ENCODE peak calls at places on chromosome 5, in six cellular contexts. Q, A, L, T, F and W are unnamed samples.

GRCh38 chr5:92916036-92916435 is 665.0 kb downstream of the NR2F1-AS1 start:
- DNase-seq in Q (peak; percentile 44), A (no peak), L (no peak), T (no peak), F (no peak), W (no peak)

GRCh38 chr5:181133610-181134231 is 2.8 kb upstream of the OR2V1 start:
- DNase-seq in Q (peak; percentile 12), A (no peak), L (no peak), T (no peak), F (peak; percentile 89), W (no peak)

GRCh38 chr5:151447174-151448037 is at the start of gene SLC36A1:
- DNase-seq in Q (peak; percentile 84), A (peak; percentile 93), L (peak; percentile 77), T (peak; percentile 68), F (peak; percentile 91), W (peak; percentile 78)

GRCh38 chr5:68066277-68066955 is 149.1 kb upstream of the PIK3R1 start:
- DNase-seq in Q (no peak), A (no peak), L (no peak), T (no peak), F (no peak), W (no peak)

GRCh38 chr5:59173568-59173967 is 590.7 kb downstream of the RAB3C start:
- DNase-seq in Q (no peak), A (no peak), L (no peak), T (no peak), F (no peak), W (no peak)

GRCh38 chr5:42828661-42829060 is 17.0 kb upstream of the SELENOP start:
- DNase-seq in Q (no peak), A (no peak), L (no peak), T (no peak), F (no peak), W (no peak)

GRCh38 chr5:73393606-73394489 is 54.7 kb downstream of the FOXD1 start:
- DNase-seq in Q (no peak), A (no peak), L (no peak), T (no peak), F (no peak), W (no peak)

GRCh38 chr5:108619815-108620214 is 127.9 kb upstream of the FER start:
- DNase-seq in Q (no peak), A (no peak), L (no peak), T (no peak), F (no peak), W (no peak)

GRCh38 chr5:173742432-173742816 is 126.0 kb upstream of the BOD1 start:
- DNase-seq in Q (no peak), A (no peak), L (peak; percentile 69), T (peak; percentile 69), F (no peak), W (peak; percentile 64)

GRCh38 chr5:59036274-59036961 is 453.5 kb downstream of the RAB3C start:
- DNase-seq in Q (no peak), A (no peak), L (no peak), T (no peak), F (no peak), W (no peak)

GRCh38 chr5:98428806-98429205 is 344.7 kb upstream of the RGMB start:
- DNase-seq in Q (no peak), A (no peak), L (no peak), T (peak; percentile 8), F (no peak), W (no peak)

GRCh38 chr5:57772512-57772911 is 289.9 kb upstream of the ACTBL2 start:
- DNase-seq in Q (no peak), A (no peak), L (no peak), T (no peak), F (no peak), W (no peak)

GRCh38 chr5:154487541-154487940 is 9.5 kb upstream of the HAND1 start:
- DNase-seq in Q (no peak), A (no peak), L (peak; percentile 53), T (peak; percentile 60), F (no peak), W (peak; percentile 62)

GRCh38 chr5:89282832-89283510 is 400.0 kb upstream of the MEF2C start:
- DNase-seq in Q (no peak), A (no peak), L (no peak), T (no peak), F (peak; percentile 14), W (no peak)

GRCh38 chr5:143781993-143782520 is 29.9 kb upstream of the HMHB1 start:
- DNase-seq in Q (no peak), A (no peak), L (no peak), T (no peak), F (no peak), W (no peak)

GRCh38 chr5:73391441-73391871 is 57.1 kb downstream of the FOXD1 start:
- DNase-seq in Q (no peak), A (no peak), L (no peak), T (no peak), F (no peak), W (no peak)

GRCh38 chr5:83450183-83450839 is 21.2 kb upstream of the VCAN start:
- DNase-seq in Q (no peak), A (no peak), L (no peak), T (no peak), F (no peak), W (no peak)

GRCh38 chr5:74763504-74763903 is 3.4 kb downstream of the GFM2 start:
- DNase-seq in Q (no peak), A (no peak), L (no peak), T (no peak), F (no peak), W (no peak)

GRCh38 chr5:35773936-35774335 is 82.8 kb upstream of the IL7R start:
- DNase-seq in Q (no peak), A (no peak), L (no peak), T (no peak), F (no peak), W (no peak)

GRCh38 chr5:156475831-156476551 is 149.0 kb downstream of the SGCD start:
- DNase-seq in Q (no peak), A (peak; percentile 15), L (no peak), T (no peak), F (no peak), W (no peak)

GRCh38 chr5:131277875-131278795 is 14.3 kb downstream of the CDC42SE2 start:
- DNase-seq in Q (no peak), A (no peak), L (no peak), T (no peak), F (no peak), W (no peak)

GRCh38 chr5:142115937-142116614 is 7.5 kb downstream of the NDFIP1 start:
- DNase-seq in Q (no peak), A (no peak), L (no peak), T (no peak), F (no peak), W (no peak)

GRCh38 chr5:84603557-84604185 is 219.0 kb upstream of the EDIL3 start:
- DNase-seq in Q (no peak), A (no peak), L (no peak), T (no peak), F (no peak), W (no peak)

GRCh38 chr5:167820266-167820988 is 471.0 kb upstream of the WWC1 start:
- DNase-seq in Q (no peak), A (no peak), L (no peak), T (no peak), F (no peak), W (no peak)

GRCh38 chr5:28415791-28416443 is 1377.5 kb upstream of the CDH9 start:
- DNase-seq in Q (no peak), A (no peak), L (no peak), T (no peak), F (no peak), W (no peak)

GRCh38 chr5:3353561-3353960 is 242.1 kb upstream of the IRX1 start:
- DNase-seq in Q (no peak), A (no peak), L (no peak), T (no peak), F (no peak), W (no peak)

GRCh38 chr5:37005946-37006540 is 129.5 kb downstream of the NIPBL start:
- DNase-seq in Q (peak; percentile 7), A (no peak), L (no peak), T (no peak), F (peak; percentile 18), W (no peak)

GRCh38 chr5:60698316-60698715 is 1.6 kb downstream of the DEPDC1B start:
- DNase-seq in Q (no peak), A (no peak), L (no peak), T (no peak), F (no peak), W (no peak)

GRCh38 chr5:60701317-60701988 is 1.5 kb upstream of the DEPDC1B start:
- DNase-seq in Q (no peak), A (no peak), L (no peak), T (no peak), F (no peak), W (no peak)

GRCh38 chr5:60703944-60704343 is 4.0 kb upstream of the DEPDC1B start:
- DNase-seq in Q (no peak), A (no peak), L (no peak), T (no peak), F (no peak), W (no peak)

GRCh38 chr5:60700347-60700815 is 415 bp upstream of the DEPDC1B start:
- DNase-seq in Q (peak; percentile 27), A (no peak), L (no peak), T (no peak), F (peak; percentile 24), W (no peak)

DNA sequence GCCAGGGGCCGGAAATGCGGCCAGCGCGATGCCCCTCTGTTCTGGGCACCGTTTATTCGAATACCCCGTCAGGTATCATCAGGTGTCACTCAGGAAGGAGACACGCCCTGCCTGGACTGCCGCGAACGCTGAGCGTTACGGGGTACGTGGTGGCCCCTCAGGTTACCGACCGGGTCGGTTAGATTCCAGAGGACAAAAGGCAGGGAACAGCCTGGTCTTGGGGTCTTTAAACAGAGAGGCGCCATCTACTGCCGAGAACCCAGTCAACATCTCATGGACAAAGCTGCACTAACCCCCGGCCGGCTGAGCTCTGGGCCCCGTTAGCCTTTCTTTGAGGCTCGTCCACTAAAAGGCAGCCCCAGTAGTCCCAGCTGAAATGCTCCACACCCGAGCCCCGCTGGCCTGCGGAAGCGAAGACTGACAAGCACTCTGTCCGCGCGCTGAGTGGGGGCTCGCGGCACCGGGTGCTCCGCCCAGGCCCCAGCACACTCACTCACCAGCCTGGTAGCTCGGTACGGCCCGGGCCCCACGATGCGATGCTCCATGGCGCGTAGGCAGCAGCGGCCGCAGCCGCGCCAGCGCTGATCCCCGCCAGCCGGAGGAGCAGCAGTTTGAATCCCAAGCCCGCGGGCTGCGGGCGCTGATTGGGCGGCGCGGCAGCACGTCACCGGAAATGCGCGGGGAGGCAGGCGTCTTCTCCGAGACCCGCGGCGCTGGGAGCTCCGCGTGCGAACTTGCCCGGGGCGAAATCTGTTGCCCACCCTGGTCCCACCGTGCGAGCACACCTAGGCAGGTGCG is at the start of gene DEPDC1B:
- DNase-seq in Q (peak; percentile 83), A (peak; percentile 70), L (peak; percentile 70), T (peak; percentile 50), F (peak; percentile 92), W (peak; percentile 74)
- TF ChIP-seq POLR2AphosphoS5 in Q (peak; percentile 86), A (peak; percentile 90), L (peak; percentile 79), T (peak; percentile 69), F (no peak), W (peak; percentile 51)

GRCh38 chr5:179858586-179859427 is at the start of gene MRNIP:
- DNase-seq in Q (peak; percentile 90), A (peak; percentile 74), L (peak; percentile 92), T (peak; percentile 79), F (peak; percentile 94), W (peak; percentile 94)
- TF ChIP-seq POLR2A in Q (peak; percentile 97), A (no peak), L (peak; percentile 75), T (peak; percentile 83), F (peak; percentile 86), W (no peak)

GRCh38 chr5:177966009-177966838 is 29.8 kb downstream of the PROP1 start:
- DNase-seq in Q (no peak), A (no peak), L (no peak), T (no peak), F (no peak), W (no peak)
- TF ChIP-seq TAF1 in Q (no peak), A (no peak), L (no peak), T (no peak), F (no peak), W (no peak)

GRCh38 chr5:15203376-15203775 is 296.6 kb upstream of the FBXL7 start:
- DNase-seq in Q (no peak), A (no peak), L (no peak), T (no peak), F (no peak), W (no peak)
- TF ChIP-seq POLR2AphosphoS5 in Q (no peak), A (no peak), L (no peak), T (no peak), F (no peak), W (no peak)